ENCODE peak calls at places on chromosomes 1 and 21, in nine cellular contexts. A, Z, Y, D, Q, E, M, V and J are unnamed samples.

GRCh38 chr1:245765241-245766000 is 610.6 kb downstream of the KIF26B start:
- DNase-seq in A (peak), Z (peak), Y (no peak), D (no peak), Q (no peak), E (no peak), M (peak), V (no peak), J (no peak)

GRCh38 chr1:155062151-155062686 is 1.3 kb upstream of the EFNA4 start:
- DNase-seq in A (no peak), Z (no peak), Y (no peak), D (no peak), Q (no peak), E (no peak), M (no peak), V (no peak), J (no peak)

GRCh38 chr1:68047659-68048026 is 2.8 kb downstream of the DIRAS3 start:
- DNase-seq in A (no peak), Z (no peak), Y (no peak), D (no peak), Q (no peak), E (no peak), M (no peak), V (no peak), J (no peak)

GRCh38 chr21:39025198-39025597 is 158.1 kb downstream of the PSMG1 start:
- DNase-seq in A (no peak), Z (no peak), Y (no peak), D (no peak), Q (no peak), E (no peak), M (no peak), V (no peak), J (no peak)

GRCh38 chr1:62076286-62076685 is 118.4 kb upstream of the L1TD1 start:
- DNase-seq in A (peak), Z (no peak), Y (peak), D (no peak), Q (peak), E (no peak), M (peak), V (peak), J (peak)

GRCh38 chr1:27863552-27863943 is 8.8 kb upstream of the THEMIS2 start:
- DNase-seq in A (no peak), Z (no peak), Y (no peak), D (no peak), Q (no peak), E (no peak), M (no peak), V (no peak), J (no peak)

GRCh38 chr1:203278087-203278884 is 27.0 kb upstream of the BTG2 start:
- DNase-seq in A (peak), Z (peak), Y (no peak), D (no peak), Q (no peak), E (no peak), M (peak), V (no peak), J (no peak)

GRCh38 chr1:58412071-58412580 is 134.4 kb downstream of the OMA1 start:
- DNase-seq in A (peak), Z (peak), Y (no peak), D (no peak), Q (no peak), E (no peak), M (peak), V (no peak), J (no peak)

GRCh38 chr1:174206148-174206826 is 47.0 kb downstream of the RABGAP1L start:
- DNase-seq in A (peak), Z (peak), Y (no peak), D (no peak), Q (no peak), E (no peak), M (no peak), V (no peak), J (no peak)

GRCh38 chr21:43889055-43889454 is 24.0 kb downstream of the AGPAT3 start:
- DNase-seq in A (no peak), Z (no peak), Y (no peak), D (no peak), Q (no peak), E (no peak), M (no peak), V (no peak), J (no peak)

GRCh38 chr21:36097427-36098230 is 27.8 kb downstream of the CBR1 start:
- DNase-seq in A (peak), Z (no peak), Y (peak), D (no peak), Q (no peak), E (no peak), M (peak), V (no peak), J (no peak)

GRCh38 chr1:12448746-12449177 is 169.2 kb downstream of the DHRS3 start:
- DNase-seq in A (peak), Z (no peak), Y (no peak), D (no peak), Q (no peak), E (no peak), M (peak), V (no peak), J (no peak)

GRCh38 chr1:234960722-234961467 is 167.7 kb downstream of the TOMM20 start:
- DNase-seq in A (peak), Z (no peak), Y (no peak), D (no peak), Q (no peak), E (no peak), M (peak), V (no peak), J (no peak)

GRCh38 chr1:244340396-244340795 is 111.3 kb downstream of the ADSS2 start:
- DNase-seq in A (no peak), Z (no peak), Y (no peak), D (no peak), Q (no peak), E (no peak), M (no peak), V (no peak), J (no peak)

GRCh38 chr1:8201331-8201861 is 116.5 kb upstream of the SLC45A1 start:
- DNase-seq in A (peak), Z (no peak), Y (no peak), D (no peak), Q (no peak), E (no peak), M (no peak), V (no peak), J (no peak)

GRCh38 chr1:109762821-109763645 is 690 bp downstream of the EPS8L3 start:
- DNase-seq in A (peak), Z (peak), Y (peak), D (no peak), Q (no peak), E (no peak), M (peak), V (no peak), J (no peak)

GRCh38 chr1:109756848-109757521 is 6.7 kb downstream of the EPS8L3 start:
- DNase-seq in A (no peak), Z (no peak), Y (no peak), D (no peak), Q (no peak), E (no peak), M (no peak), V (no peak), J (no peak)

GRCh38 chr1:150876111-150876434 is 326 bp downstream of the ARNT start:
- DNase-seq in A (peak), Z (peak), Y (peak), D (no peak), Q (no peak), E (no peak), M (peak), V (peak), J (peak)

GRCh38 chr1:225508538-225509375 is 80.9 kb upstream of the LBR start:
- DNase-seq in A (peak), Z (peak), Y (peak), D (no peak), Q (peak), E (no peak), M (peak), V (peak), J (peak)

GRCh38 chr21:44998621-44999427 is 59.0 kb downstream of the SLX9 start:
- DNase-seq in A (no peak), Z (no peak), Y (no peak), D (no peak), Q (no peak), E (no peak), M (no peak), V (no peak), J (no peak)

GRCh38 chr1:244952940-244953339 is 88.6 kb upstream of the HNRNPU start:
- DNase-seq in A (no peak), Z (no peak), Y (no peak), D (no peak), Q (no peak), E (no peak), M (no peak), V (no peak), J (no peak)

GRCh38 chr1:75233302-75233929 is 99.2 kb downstream of the LHX8 start:
- DNase-seq in A (peak), Z (peak), Y (peak), D (no peak), Q (no peak), E (no peak), M (peak), V (peak), J (no peak)

GRCh38 chr1:51946300-51946699 is 44.2 kb downstream of the RAB3B start:
- DNase-seq in A (no peak), Z (peak), Y (no peak), D (no peak), Q (no peak), E (no peak), M (peak), V (no peak), J (no peak)

GRCh38 chr21:34537838-34538237 is 25.8 kb upstream of the KCNE1 start:
- DNase-seq in A (peak), Z (no peak), Y (no peak), D (no peak), Q (no peak), E (no peak), M (no peak), V (no peak), J (no peak)

GRCh38 chr21:44914176-44914874 is 6.4 kb downstream of the ITGB2 start:
- DNase-seq in A (no peak), Z (no peak), Y (no peak), D (peak), Q (no peak), E (no peak), M (no peak), V (no peak), J (no peak)

GRCh38 chr1:35577071-35577998 is 4.2 kb downstream of the TFAP2E start:
- DNase-seq in A (no peak), Z (no peak), Y (no peak), D (peak), Q (no peak), E (no peak), M (no peak), V (no peak), J (no peak)

GRCh38 chr1:245735831-245736530 is 581.2 kb downstream of the KIF26B start:
- DNase-seq in A (peak), Z (no peak), Y (no peak), D (no peak), Q (no peak), E (no peak), M (no peak), V (no peak), J (no peak)